ENCODE peak calls at places on chromosomes 6 and 20, in five cellular contexts. M, T, P, D and J are unnamed samples.

GRCh38 chr6:113642714-113643442 is 214.3 kb upstream of the MARCKS start:
- DNase-seq in M (peak), P (no peak), D (peak), T (peak), J (peak)

GRCh38 chr6:71737953-71738352 is 148.4 kb upstream of the RIMS1 start:
- DNase-seq in P (no peak), T (no peak), M (no peak), D (no peak), J (no peak)

GRCh38 chr20:59055302-59055701 is 12.7 kb upstream of the PRELID3B start:
- DNase-seq in P (no peak), T (no peak), M (no peak), D (peak), J (no peak)

GRCh38 chr6:9494864-9495263 is 920.0 kb downstream of the TFAP2A start:
- DNase-seq in P (no peak), M (no peak), T (no peak), D (peak), J (no peak)

GRCh38 chr6:83854766-83855165 is 1.6 kb downstream of the RIPPLY2 start:
- DNase-seq in D (no peak), M (no peak), T (no peak), P (no peak), J (no peak)

GRCh38 chr6:75402296-75402695 is 91.3 kb downstream of the FILIP1 start:
- DNase-seq in M (no peak), P (no peak), T (peak), D (peak), J (no peak)

GRCh38 chr6:25717856-25718740 is 36.4 kb upstream of the SLC17A4 start:
- DNase-seq in D (peak), M (no peak), T (no peak), P (no peak), J (peak)

GRCh38 chr6:128573036-128573435 is 52.6 kb upstream of the PTPRK start:
- DNase-seq in M (no peak), D (no peak), T (no peak), P (no peak), J (no peak)

GRCh38 chr6:38396209-38396608 is 243.5 kb downstream of the BTBD9 start:
- DNase-seq in T (no peak), M (no peak), P (no peak), D (no peak), J (no peak)

GRCh38 chr6:38443341-38443740 is 196.4 kb downstream of the BTBD9 start:
- DNase-seq in M (no peak), T (no peak), P (no peak), D (no peak), J (no peak)

GRCh38 chr20:59578602-59579403 is 25.5 kb upstream of the PHACTR3 start:
- DNase-seq in M (no peak), T (no peak), P (no peak), D (no peak), J (no peak)

GRCh38 chr6:53361549-53362031 is 12.8 kb upstream of the ELOVL5 start:
- DNase-seq in T (peak), D (peak), M (no peak), P (no peak), J (no peak)

GRCh38 chr20:15902493-15902892 is 670.8 kb downstream of the KIF16B start:
- DNase-seq in D (no peak), P (no peak), M (no peak), T (no peak), J (no peak)

GRCh38 chr6:36679043-36679821 is 718 bp downstream of the CDKN1A start:
- DNase-seq in D (peak), P (peak), M (peak), T (peak), J (peak)

GRCh38 chr6:15430947-15431405 is 185.1 kb downstream of the JARID2 start:
- DNase-seq in D (no peak), T (no peak), P (no peak), M (no peak), J (no peak)

GRCh38 chr20:40672095-40672494 is 16.9 kb downstream of the MAFB start:
- DNase-seq in P (no peak), M (no peak), T (no peak), D (no peak), J (no peak)

GRCh38 chr20:40978761-40979160 is 49.9 kb upstream of the TOP1 start:
- DNase-seq in M (no peak), P (no peak), T (no peak), D (no peak), J (no peak)

GRCh38 chr6:143536461-143536865 is 24.9 kb upstream of the FUCA2 start:
- DNase-seq in M (peak), P (no peak), D (peak), T (peak), J (peak)

GRCh38 chr6:169415179-169415578 is 161.5 kb upstream of the THBS2 start:
- DNase-seq in M (no peak), P (no peak), D (no peak), T (no peak), J (no peak)

GRCh38 chr6:162684961-162685360 is 42.6 kb downstream of the PRKN start:
- DNase-seq in D (no peak), M (no peak), T (no peak), P (no peak), J (no peak)

GRCh38 chr6:71460933-71461332 is 172.3 kb downstream of the OGFRL1 start:
- DNase-seq in M (no peak), P (no peak), D (peak), T (no peak), J (no peak)

GRCh38 chr6:27505209-27506027 is 32.5 kb upstream of the ZNF184 start:
- DNase-seq in T (no peak), P (no peak), D (peak), M (peak), J (peak)

GRCh38 chr20:25480797-25481196 is 73.3 kb downstream of the GINS1 start:
- DNase-seq in M (no peak), D (no peak), P (no peak), T (no peak), J (no peak)

GRCh38 chr6:141133346-141133745 is 999.4 kb upstream of the GJE1 start:
- DNase-seq in T (no peak), M (no peak), D (peak), P (no peak), J (no peak)

GRCh38 chr6:34071884-34072379 is 74.0 kb downstream of the GRM4 start:
- DNase-seq in D (no peak), M (no peak), P (no peak), T (no peak), J (no peak)

GRCh38 chr6:63347599-63347998 is 27.8 kb upstream of the LGSN start:
- DNase-seq in T (no peak), P (no peak), D (peak), M (no peak), J (no peak)

GRCh38 chr6:43451939-43452338 is 3.4 kb downstream of the DLK2 start:
- DNase-seq in D (no peak), P (no peak), T (no peak), M (no peak), J (no peak)

GRCh38 chr6:109290143-109290931 is 91.9 kb downstream of the CD164 start:
- DNase-seq in T (no peak), M (no peak), P (peak), D (no peak), J (no peak)

GRCh38 chr6:11025911-11026635 is 18.0 kb downstream of the ELOVL2 start:
- DNase-seq in T (no peak), D (no peak), M (no peak), P (no peak), J (no peak)

GRCh38 chr20:38842558-38842981 is 37.1 kb downstream of the PPP1R16B start:
- DNase-seq in M (peak), P (no peak), D (no peak), T (no peak), J (no peak)

GRCh38 chr6:73739097-73739496 is 43.1 kb downstream of the CD109 start:
- DNase-seq in M (no peak), P (no peak), T (no peak), D (peak), J (no peak)

GRCh38 chr6:3352678-3353077 is 93.9 kb downstream of the PSMG4 start:
- DNase-seq in P (no peak), M (no peak), D (no peak), T (no peak), J (no peak)

GRCh38 chr6:127554435-127555006 is 22.5 kb upstream of the C6orf58 start:
- DNase-seq in P (no peak), D (peak), M (no peak), T (no peak), J (no peak)

GRCh38 chr6:138588805-138589434 is 89.6 kb upstream of the NHSL1 start:
- DNase-seq in T (peak), M (peak), P (no peak), D (peak), J (peak)

GRCh38 chr6:32439708-32440214 is at the start of gene HLA-DRA:
- DNase-seq in D (peak), P (peak), M (no peak), T (no peak), J (no peak)

GRCh38 chr20:31603822-31604566 is 1.1 kb upstream of the ID1 start:
- DNase-seq in M (peak), P (peak), D (peak), T (peak), J (peak)

GRCh38 chr6:144921206-144921975 is 636.3 kb downstream of the UTRN start:
- DNase-seq in T (no peak), D (no peak), P (no peak), M (no peak), J (no peak)

GRCh38 chr20:17571153-17571527 is 1.3 kb downstream of the DSTN start:
- DNase-seq in D (no peak), P (no peak), M (no peak), T (no peak), J (no peak)

GRCh38 chr20:57819291-57819690 is 109.5 kb upstream of the PMEPA1 start:
- DNase-seq in M (no peak), D (no peak), T (no peak), P (peak), J (no peak)

GRCh38 chr6:168300975-168301647 is 18.5 kb downstream of the DACT2 start:
- DNase-seq in P (no peak), D (no peak), T (no peak), M (no peak), J (no peak)
- H3K4me3 ChIP-seq in P (peak), D (no peak), T (no peak), M (no peak), J (no peak)

GRCh38 chr6:7392402-7392801 is 2.8 kb downstream of the RIOK1 start:
- DNase-seq in D (no peak), P (no peak), T (no peak), M (no peak), J (no peak)

GRCh38 chr6:7389162-7389450 is 436 bp downstream of the CAGE1 start:
- DNase-seq in P (no peak), D (peak), M (no peak), T (no peak), J (no peak)

GRCh38 chr6:7390218-7390878 is 740 bp downstream of the RIOK1 start:
- DNase-seq in M (no peak), T (no peak), P (no peak), D (peak), J (no peak)

GRCh38 chr6:7391244-7391643 is 1.6 kb downstream of the RIOK1 start:
- DNase-seq in P (no peak), D (no peak), T (no peak), M (no peak), J (no peak)

DNA sequence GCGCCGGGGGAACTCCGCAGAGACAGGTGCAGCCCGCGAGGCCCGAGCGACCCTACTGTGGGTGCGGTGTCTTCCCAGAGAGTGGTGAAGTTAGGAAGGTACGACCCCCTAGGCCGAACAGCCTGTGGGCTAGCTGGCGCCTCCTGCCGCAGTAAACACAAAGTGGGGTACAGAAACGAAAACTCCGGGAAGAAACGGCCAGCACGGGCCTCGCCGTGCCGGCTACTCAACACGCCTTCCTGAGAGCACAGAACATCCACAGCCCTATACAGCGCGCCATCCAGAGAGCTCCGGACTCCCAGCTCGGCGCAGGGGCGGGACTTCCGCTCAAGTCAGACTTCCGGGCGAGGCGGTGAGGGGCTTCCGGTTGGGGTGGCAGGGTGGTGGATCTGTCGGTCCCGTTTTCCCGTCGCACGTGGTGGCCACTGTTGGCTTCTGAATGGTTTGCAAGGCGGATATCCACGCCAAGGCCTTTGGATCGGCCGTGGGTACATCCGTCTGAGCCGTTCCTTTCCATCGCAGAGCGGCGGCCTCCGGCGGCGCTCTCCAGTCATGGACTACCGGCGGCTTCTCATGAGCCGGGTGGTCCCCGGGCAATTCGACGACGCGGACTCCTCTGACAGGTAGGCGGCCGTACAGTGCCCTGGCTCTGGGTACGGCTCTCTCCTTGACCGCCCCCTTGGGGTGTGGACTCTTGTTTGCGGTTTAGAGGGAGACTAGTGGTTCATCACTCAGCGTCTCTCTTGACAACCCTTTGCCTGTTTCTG is at the start of the genes CAGE1 and RIOK1:
- DNase-seq in D (peak), P (peak), M (peak), T (peak), J (peak)
- TF ChIP-seq POLR2A in D (peak), P (peak), M (peak), T (no peak), J (peak)

GRCh38 chr6:56575736-56576135 is 67.0 kb downstream of the DST start:
- DNase-seq in D (no peak), M (no peak), P (no peak), T (no peak), J (no peak)

GRCh38 chr6:56580271-56580670 is 62.4 kb downstream of the DST start:
- DNase-seq in P (no peak), M (no peak), T (no peak), D (no peak), J (no peak)

GRCh38 chr6:56582246-56582645 is 60.4 kb downstream of the DST start:
- DNase-seq in P (no peak), D (no peak), T (no peak), M (no peak), J (no peak)

GRCh38 chr6:56581561-56581960 is 61.1 kb downstream of the DST start:
- DNase-seq in T (no peak), P (no peak), D (peak), M (no peak), J (no peak)

GRCh38 chr6:56579155-56579851 is 63.4 kb downstream of the DST start:
- DNase-seq in D (peak), P (no peak), T (no peak), M (no peak), J (no peak)
- H3K4me3 ChIP-seq in D (no peak), P (no peak), T (no peak), M (no peak), J (no peak)

DNA sequence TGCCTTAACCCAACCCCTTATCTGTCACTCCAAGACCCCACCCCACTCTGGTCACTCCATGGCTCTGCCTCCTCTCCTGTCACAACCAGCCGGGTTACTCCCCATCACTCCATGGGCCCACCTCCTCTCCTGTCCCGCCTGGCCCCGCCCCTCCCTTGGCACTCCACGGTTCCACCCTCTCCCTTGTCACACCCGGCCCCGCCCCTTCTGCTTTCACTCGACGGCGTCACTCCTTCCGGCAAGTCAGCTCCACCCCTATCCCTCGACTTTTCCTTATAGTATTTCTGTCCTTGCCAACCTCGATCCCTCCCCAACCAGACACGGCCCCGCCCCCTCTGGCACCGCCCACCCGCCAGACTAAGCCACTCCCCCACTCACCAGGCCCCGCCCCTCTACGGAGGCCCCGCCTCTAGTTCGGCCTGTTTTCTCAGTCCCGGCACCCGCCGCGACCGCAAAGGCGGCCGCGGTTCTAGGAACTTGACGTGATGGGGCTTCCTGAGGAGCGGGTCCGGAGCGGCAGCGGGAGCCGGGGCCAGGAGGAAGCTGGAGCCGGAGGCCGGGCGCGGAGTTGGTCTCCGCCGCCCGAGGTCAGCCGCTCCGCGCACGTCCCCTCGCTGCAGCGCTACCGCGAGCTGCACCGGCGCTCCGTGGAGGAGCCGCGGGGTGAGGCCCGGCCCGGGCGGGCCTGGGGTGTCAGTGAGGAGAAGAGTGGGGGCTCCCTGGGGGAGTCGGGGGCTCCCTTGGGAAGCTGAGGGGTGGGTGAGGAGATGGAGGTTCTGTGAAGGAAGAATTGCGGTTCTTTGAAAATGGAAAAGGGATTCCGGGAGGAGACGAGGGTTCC is at the start of gene ACSS2:
- DNase-seq in M (peak), T (peak), D (peak), P (peak), J (peak)
- TF ChIP-seq POLR2A in M (peak), T (peak), D (peak), P (peak), J (peak)

DNA sequence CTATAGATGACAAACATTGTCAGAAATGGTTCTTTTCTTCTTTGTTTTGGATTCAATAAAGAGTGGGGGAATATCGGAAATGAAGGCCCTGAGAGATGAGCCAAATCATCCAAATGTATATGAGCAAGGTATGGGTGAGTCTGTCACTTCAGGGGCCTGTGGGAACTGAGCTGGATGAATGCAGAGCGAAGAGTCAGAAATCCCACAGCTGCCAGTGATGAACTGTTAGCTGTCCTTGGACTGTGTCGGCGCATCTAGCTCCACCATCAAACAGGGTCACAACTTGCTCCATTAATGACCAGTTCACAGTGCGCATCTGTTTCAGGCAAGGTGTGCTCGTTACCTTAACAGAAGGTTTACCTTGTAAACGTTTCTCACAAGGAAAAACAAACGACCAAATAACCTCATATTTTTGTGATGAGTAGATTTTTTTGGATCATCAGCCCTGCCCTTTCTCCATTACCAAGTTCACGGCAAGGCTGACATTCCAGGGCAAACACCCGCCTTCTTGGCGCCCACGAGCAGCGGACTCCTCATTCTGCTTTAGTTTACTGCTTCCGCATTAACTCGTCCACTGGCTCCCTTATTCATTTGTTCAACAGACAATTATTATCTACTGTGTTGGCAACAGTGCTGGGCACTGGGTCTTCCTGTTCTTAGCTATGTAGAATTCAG is 15.0 kb upstream of the CCN6 start:
- DNase-seq in M (no peak), P (no peak), D (no peak), T (no peak), J (no peak)
- H3K4me3 ChIP-seq in M (no peak), P (no peak), D (no peak), T (no peak), J (no peak)

GRCh38 chr20:50415516-50416268 is 94.5 kb upstream of the PTPN1 start:
- DNase-seq in M (peak), D (peak), P (peak), T (peak), J (peak)
- TF ChIP-seq POLR2A in M (peak), D (peak), P (peak), T (no peak), J (peak)